ENCODE peak calls at places on chromosome 22, in six cellular contexts. K, C, I, A, R and J are unnamed samples.
A peak's percentile ranks its signal among the peaks of the same experiment; 100 is the strongest.

GRCh38 chr22:38830026-38830844 is 13.6 kb downstream of the NPTXR start:
- DNase-seq in K (no peak), C (no peak), I (no peak), A (no peak), R (no peak), J (no peak)

GRCh38 chr22:47543447-47543846 is 781.0 kb downstream of the TBC1D22A start:
- DNase-seq in K (no peak), C (no peak), I (peak; percentile 14), A (no peak), R (no peak), J (no peak)

GRCh38 chr22:41405588-41405987 is 23.8 kb downstream of the TEF start:
- DNase-seq in K (no peak), C (no peak), I (no peak), A (no peak), R (no peak), J (no peak)

GRCh38 chr22:30265851-30266444 is 703 bp downstream of the OSM start:
- DNase-seq in K (peak; percentile 78), C (peak; percentile 92), I (peak; percentile 67), A (peak; percentile 84), R (no peak), J (no peak)

GRCh38 chr22:39130892-39131855 is 21.3 kb downstream of the CBX7 start:
- DNase-seq in K (peak; percentile 65), C (no peak), I (no peak), A (no peak), R (peak; percentile 89), J (no peak)

GRCh38 chr22:24230911-24231656 is 13.8 kb downstream of the GGT5 start:
- DNase-seq in K (peak; percentile 65), C (peak; percentile 55), I (peak; percentile 65), A (peak; percentile 49), R (peak; percentile 71), J (peak; percentile 40)

GRCh38 chr22:50500452-50500851 is 7.0 kb downstream of the LMF2 start:
- DNase-seq in K (no peak), C (no peak), I (no peak), A (no peak), R (no peak), J (no peak)

GRCh38 chr22:37782340-37783168 is 25.2 kb upstream of the GCAT start:
- DNase-seq in K (no peak), C (no peak), I (no peak), A (no peak), R (no peak), J (no peak)

GRCh38 chr22:26045051-26045450 is 124.2 kb upstream of the SEZ6L start:
- DNase-seq in K (no peak), C (no peak), I (no peak), A (no peak), R (no peak), J (no peak)

GRCh38 chr22:32050678-32051515 is 7.8 kb downstream of the SLC5A1 start:
- DNase-seq in K (no peak), C (peak; percentile 66), I (peak; percentile 34), A (no peak), R (no peak), J (peak; percentile 9)
- H3K27ac ChIP-seq in K (no peak overlapping the region), C (no peak overlapping the region), I (no peak overlapping the region), A (no peak overlapping the region), R (no peak overlapping the region), J (no peak overlapping the region)

DNA sequence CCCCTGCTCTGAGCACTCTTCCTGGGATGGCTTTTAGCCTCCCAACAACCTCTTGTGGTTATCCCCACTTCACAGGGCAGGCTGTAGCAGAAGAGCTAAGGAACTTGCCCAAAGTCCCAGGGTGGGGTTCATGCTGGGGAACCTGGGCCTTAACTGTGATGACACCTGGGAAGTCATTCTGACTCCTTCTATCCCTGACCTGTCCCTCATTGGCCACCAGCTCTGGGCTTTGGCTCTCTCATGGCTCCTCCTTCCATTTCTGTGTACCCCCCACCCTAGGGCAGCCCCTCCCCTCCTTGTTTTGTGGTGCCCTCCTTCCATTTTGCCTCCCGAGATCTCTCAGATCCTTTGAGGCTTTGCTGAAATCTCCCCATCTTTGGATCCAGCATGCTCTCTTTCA is 2.7 kb downstream of the PPM1F start:
- DNase-seq in K (no peak), C (no peak), I (no peak), A (no peak), R (no peak), J (no peak)
- H3K27ac ChIP-seq in K (peak overlapping the region; percentile 25), C (no peak overlapping the region), I (peak overlapping the region; percentile 87), A (no peak overlapping the region), R (no peak overlapping the region), J (no peak overlapping the region)

DNA sequence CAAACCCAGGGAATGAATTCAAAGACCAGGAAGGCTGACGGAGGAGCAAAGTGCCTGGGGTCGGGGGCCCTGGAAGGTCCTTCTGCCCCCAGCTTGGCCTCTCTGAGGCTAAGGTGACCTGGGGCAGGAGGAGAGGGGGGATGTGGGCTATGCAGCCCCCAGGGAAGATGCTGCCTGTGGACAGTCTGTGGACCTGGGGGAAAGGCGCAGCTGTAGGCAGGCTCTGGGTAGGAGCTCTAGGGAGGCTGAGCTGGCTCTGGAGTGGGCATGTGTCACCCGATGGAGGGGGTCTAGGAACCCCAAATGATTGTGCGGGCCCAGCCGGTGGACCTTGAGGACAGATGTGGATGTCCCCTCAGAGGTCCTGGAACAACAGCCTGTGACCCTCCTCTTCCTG is 42.8 kb downstream of the WNT7B start:
- DNase-seq in K (no peak), C (no peak), I (no peak), A (no peak), R (no peak), J (no peak)
- H3K27ac ChIP-seq in K (no peak overlapping the region), C (no peak overlapping the region), I (no peak overlapping the region), A (no peak overlapping the region), R (no peak overlapping the region), J (no peak overlapping the region)

DNA sequence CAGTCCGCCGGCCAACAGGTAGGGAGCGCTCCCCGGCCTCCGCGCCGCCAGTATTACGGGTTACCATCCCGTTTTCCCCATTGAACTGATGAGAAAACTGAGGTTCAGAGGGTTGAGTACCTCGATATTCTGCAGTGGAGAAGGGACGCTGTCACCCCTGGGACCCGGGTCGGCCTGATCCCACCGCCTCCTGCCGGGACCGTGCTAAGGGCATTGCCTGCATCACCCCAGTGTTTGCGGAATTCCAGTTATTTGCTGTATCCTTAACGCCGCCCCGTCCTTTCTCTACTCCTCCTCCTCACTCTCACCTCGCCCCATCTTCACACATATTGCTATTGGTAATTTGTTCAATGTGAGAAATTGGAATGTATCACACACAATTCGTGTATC is 370 bp upstream of the A4GALT start:
- DNase-seq in K (no peak), C (no peak), I (no peak), A (no peak), R (peak; percentile 58), J (no peak)
- H3K27ac ChIP-seq in K (peak overlapping the region; percentile 96), C (no peak overlapping the region), I (no peak overlapping the region), A (no peak overlapping the region), R (no peak overlapping the region), J (no peak overlapping the region)

DNA sequence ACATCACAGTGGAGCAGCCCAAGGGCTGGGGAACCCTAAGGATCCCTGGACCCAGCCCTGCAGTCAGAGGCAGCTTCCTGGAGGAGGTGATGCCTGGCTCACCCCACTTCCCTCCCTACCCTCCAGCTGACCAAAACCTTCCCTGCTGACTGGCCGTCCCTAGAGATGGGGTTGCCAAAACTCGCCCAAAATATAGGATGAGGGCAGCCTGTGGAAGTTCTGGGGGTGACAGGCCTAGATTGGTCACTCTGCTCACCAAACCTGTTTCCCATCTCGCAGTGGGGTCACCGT is 35.0 kb upstream of the PPARA start:
- DNase-seq in K (no peak), C (no peak), I (no peak), A (no peak), R (no peak), J (no peak)
- H3K27ac ChIP-seq in K (peak overlapping the region; percentile 75), C (no peak overlapping the region), I (peak overlapping the region; percentile 84), A (no peak overlapping the region), R (no peak overlapping the region), J (no peak overlapping the region)